ENCODE peak calls at places on chromosome 1, in ten cellular contexts. O, P, Y, U, T, M, Q, Z, I and D are unnamed samples.

GRCh38 chr1:9183898-9184297 is 50.7 kb upstream of the H6PD start:
- DNase-seq in M (no peak), U (no peak), Y (no peak), T (no peak), Q (no peak), Z (no peak), I (no peak), O (no peak), P (no peak), D (no peak)

GRCh38 chr1:115337633-115338456 is at the start of gene NGF:
- DNase-seq in U (peak; percentile 70), T (peak; percentile 16), Q (no peak), P (peak; percentile 12), Y (peak; percentile 52), Z (peak; percentile 82), M (no peak), O (no peak), I (no peak), D (no peak)

GRCh38 chr1:54498383-54499096 is 49.5 kb upstream of the ACOT11 start:
- DNase-seq in Y (no peak), O (no peak), U (peak; percentile 51), I (no peak), P (no peak), Q (no peak), M (no peak), Z (no peak), T (no peak), D (no peak)

GRCh38 chr1:19384113-19384512 is 72.0 kb downstream of the SLC66A1 start:
- DNase-seq in U (no peak), Y (no peak), T (no peak), Q (peak; percentile 43), Z (no peak), P (no peak), O (no peak), M (no peak), I (no peak), D (no peak)

GRCh38 chr1:38962113-38962512 is 20.5 kb upstream of the RHBDL2 start:
- DNase-seq in O (no peak), M (no peak), Q (no peak), U (no peak), Y (peak; percentile 45), T (no peak), I (no peak), Z (no peak), P (no peak), D (no peak)

GRCh38 chr1:233993651-233994050 is 89.2 kb downstream of the SLC35F3 start:
- DNase-seq in M (no peak), Z (no peak), Q (no peak), O (no peak), I (no peak), Y (peak; percentile 69), U (no peak), P (no peak), T (no peak), D (peak; percentile 34)

GRCh38 chr1:231193710-231194340 is 32.0 kb downstream of the TRIM67 start:
- DNase-seq in M (no peak), Y (no peak), Q (no peak), U (no peak), T (no peak), I (no peak), P (no peak), O (no peak), Z (no peak), D (no peak)

GRCh38 chr1:37034301-37035013 is at the start of gene GRIK3:
- DNase-seq in P (no peak), O (no peak), M (no peak), I (peak; percentile 66), Y (no peak), Q (no peak), U (peak; percentile 80), Z (no peak), T (no peak), D (no peak)

GRCh38 chr1:159943908-159944622 is 1.3 kb downstream of the IGSF9 start:
- DNase-seq in O (no peak), Z (no peak), U (no peak), Q (no peak), I (no peak), P (no peak), M (no peak), T (peak; percentile 23), Y (no peak), D (no peak)

GRCh38 chr1:63651110-63651776 is 58.0 kb downstream of the PGM1 start:
- DNase-seq in O (no peak), U (no peak), Q (no peak), Z (no peak), P (no peak), Y (peak; percentile 45), I (no peak), T (no peak), M (no peak), D (peak; percentile 26)

GRCh38 chr1:217721692-217722091 is 90.5 kb downstream of the SPATA17 start:
- DNase-seq in P (no peak), M (no peak), O (no peak), I (no peak), U (no peak), Q (no peak), Z (no peak), Y (peak; percentile 28), T (no peak), D (no peak)

GRCh38 chr1:207172885-207173284 is 68.9 kb downstream of the C4BPA start:
- DNase-seq in O (no peak), U (no peak), P (no peak), T (no peak), M (no peak), Y (no peak), Z (no peak), Q (no peak), I (no peak), D (no peak)

GRCh38 chr1:218425647-218426342 is 80.7 kb downstream of the TGFB2 start:
- DNase-seq in Y (no peak), Q (no peak), T (no peak), P (no peak), Z (no peak), O (no peak), U (no peak), I (no peak), M (no peak), D (no peak)

GRCh38 chr1:94271373-94271772 is 34.0 kb upstream of the ARHGAP29 start:
- DNase-seq in P (no peak), U (no peak), I (no peak), Y (no peak), M (no peak), Z (no peak), O (no peak), Q (no peak), T (no peak), D (no peak)

GRCh38 chr1:17287377-17287776 is 20.6 kb upstream of the PADI4 start:
- DNase-seq in P (no peak), T (no peak), Z (no peak), U (no peak), M (no peak), I (no peak), Y (peak; percentile 78), O (no peak), Q (no peak), D (no peak)

GRCh38 chr1:25168193-25169071 is 63.9 kb downstream of the SYF2 start:
- DNase-seq in Z (no peak), Q (no peak), M (no peak), O (no peak), U (no peak), P (no peak), T (no peak), I (no peak), Y (no peak), D (no peak)
- TF ChIP-seq CTCF in Z (no peak), Q (no peak), M (no peak), O (peak; percentile 42), U (peak; percentile 12), P (no peak), T (no peak), I (no peak), Y (no peak), D (no peak)

GRCh38 chr1:205681364-205681763 is 1.1 kb upstream of the SLC45A3 start:
- DNase-seq in U (no peak), Z (no peak), M (no peak), I (no peak), T (no peak), Y (no peak), P (no peak), Q (no peak), O (no peak), D (no peak)
- TF ChIP-seq CTCF in U (no peak), Z (no peak), M (no peak), I (no peak), T (no peak), Y (no peak), P (no peak), Q (no peak), O (no peak), D (no peak)

DNA sequence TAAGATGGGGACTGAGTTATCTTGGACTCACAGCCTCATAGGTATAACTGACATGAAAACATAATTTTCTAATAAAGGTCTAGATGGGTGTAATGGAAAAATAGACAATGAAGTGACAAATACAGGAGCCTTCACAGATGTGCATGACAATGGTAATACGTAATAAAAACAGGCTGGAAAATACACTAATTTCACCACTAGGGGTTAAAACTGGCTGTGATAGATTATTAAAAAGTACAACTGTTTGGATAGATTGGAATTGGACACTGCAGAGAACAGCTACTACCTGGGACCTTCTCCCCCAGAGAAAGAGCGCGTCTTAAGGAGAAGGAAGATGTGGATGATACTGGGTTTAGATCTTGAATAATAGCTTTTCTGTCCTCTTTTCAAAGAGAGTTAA is 9.8 kb downstream of the KAZN start:
- DNase-seq in O (no peak), M (no peak), Y (no peak), Z (no peak), U (no peak), Q (no peak), T (no peak), P (no peak), I (peak; percentile 32), D (no peak)
- TF ChIP-seq CTCF in O (peak; percentile 62), M (peak; percentile 36), Y (peak; percentile 14), Z (no peak), U (peak; percentile 70), Q (no peak), T (no peak), P (no peak), I (peak; percentile 80), D (no peak)

GRCh38 chr1:68160021-68160420 is 72.3 kb downstream of the WLS start:
- DNase-seq in T (no peak), Q (no peak), O (no peak), M (no peak), P (no peak), U (no peak), Z (no peak), I (no peak), Y (no peak), D (no peak)

GRCh38 chr1:68163220-68163619 is 69.1 kb downstream of the WLS start:
- DNase-seq in T (no peak), I (no peak), P (no peak), O (no peak), Y (no peak), U (no peak), Z (no peak), Q (no peak), M (no peak), D (no peak)

GRCh38 chr1:68165665-68166064 is 66.7 kb downstream of the WLS start:
- DNase-seq in T (no peak), U (no peak), O (no peak), M (no peak), Q (no peak), I (no peak), Z (no peak), Y (no peak), P (no peak), D (no peak)

GRCh38 chr1:68164970-68165369 is 67.4 kb downstream of the WLS start:
- DNase-seq in U (no peak), Z (no peak), Y (no peak), Q (no peak), O (no peak), I (no peak), M (no peak), P (no peak), T (no peak), D (no peak)

GRCh38 chr1:68162761-68163160 is 69.6 kb downstream of the WLS start:
- DNase-seq in M (no peak), Z (no peak), U (no peak), T (no peak), O (no peak), Y (no peak), I (no peak), P (no peak), Q (no peak), D (no peak)
- TF ChIP-seq CTCF in M (peak; percentile 11), Z (no peak), U (no peak), T (no peak), O (peak; percentile 21), Y (peak; percentile 41), I (peak; percentile 43), P (no peak), Q (no peak), D (peak; percentile 23)